ENCODE peak calls at places on chromosomes 5 and 9, in seven cellular contexts. One of them, this sample, is unnamed. For H3K4me1, the result is how much of the 10 kb centered on the place peaks cover.

GRCh38 chr9:84597131-84597530 is 72.4 kb upstream of the NTRK2 start:
- DNase-seq in IMR-90: no peak
- DNase-seq in tibial nerve: no peak
- DNase-seq in body of pancreas: no peak
- DNase-seq in SK-N-SH: no peak
- DNase-seq in neural progenitor cell: no peak
- DNase-seq in stomach: no peak
- DNase-seq in this sample: no peak

GRCh38 chr5:15694694-15695093 is 194.7 kb downstream of the FBXL7 start:
- DNase-seq in IMR-90: peak
- DNase-seq in SK-N-SH: no peak
- DNase-seq in body of pancreas: no peak
- DNase-seq in neural progenitor cell: no peak
- DNase-seq in tibial nerve: no peak
- DNase-seq in stomach: no peak
- DNase-seq in this sample: no peak

GRCh38 chr9:125399666-125400065 is 138.0 kb downstream of the GAPVD1 start:
- DNase-seq in SK-N-SH: no peak
- DNase-seq in stomach: no peak
- DNase-seq in body of pancreas: no peak
- DNase-seq in IMR-90: no peak
- DNase-seq in neural progenitor cell: no peak
- DNase-seq in tibial nerve: no peak
- DNase-seq in this sample: no peak

GRCh38 chr5:150428106-150428876 is 15.6 kb upstream of the CD74 start:
- DNase-seq in stomach: peak
- DNase-seq in SK-N-SH: no peak
- DNase-seq in IMR-90: no peak
- DNase-seq in body of pancreas: peak
- DNase-seq in neural progenitor cell: no peak
- DNase-seq in tibial nerve: no peak
- DNase-seq in this sample: peak

GRCh38 chr5:120124961-120125360 is 339.1 kb upstream of the PRR16 start:
- DNase-seq in IMR-90: peak
- DNase-seq in body of pancreas: no peak
- DNase-seq in stomach: no peak
- DNase-seq in SK-N-SH: no peak
- DNase-seq in neural progenitor cell: no peak
- DNase-seq in tibial nerve: no peak
- DNase-seq in this sample: no peak

GRCh38 chr9:93193373-93193725 is 9.4 kb downstream of the WNK2 start:
- DNase-seq in neural progenitor cell: no peak
- DNase-seq in SK-N-SH: no peak
- DNase-seq in IMR-90: no peak
- DNase-seq in body of pancreas: peak
- DNase-seq in stomach: peak
- DNase-seq in tibial nerve: no peak
- DNase-seq in this sample: peak

GRCh38 chr9:131188986-131189385 is 63.6 kb downstream of the NUP214 start:
- DNase-seq in body of pancreas: no peak
- DNase-seq in tibial nerve: no peak
- DNase-seq in SK-N-SH: no peak
- DNase-seq in neural progenitor cell: no peak
- DNase-seq in IMR-90: no peak
- DNase-seq in stomach: no peak
- DNase-seq in this sample: no peak

GRCh38 chr9:70367305-70367930 is 47.0 kb downstream of the KLF9 start:
- DNase-seq in body of pancreas: no peak
- DNase-seq in SK-N-SH: no peak
- DNase-seq in stomach: no peak
- DNase-seq in IMR-90: no peak
- DNase-seq in neural progenitor cell: no peak
- DNase-seq in tibial nerve: no peak
- DNase-seq in this sample: no peak

GRCh38 chr9:132846109-132846917 is 31.8 kb downstream of the AK8 start:
- DNase-seq in neural progenitor cell: no peak
- DNase-seq in IMR-90: no peak
- DNase-seq in stomach: no peak
- DNase-seq in tibial nerve: no peak
- DNase-seq in body of pancreas: no peak
- DNase-seq in SK-N-SH: no peak
- DNase-seq in this sample: peak

GRCh38 chr5:168860081-168860480 is 280.9 kb upstream of the PANK3 start:
- DNase-seq in tibial nerve: no peak
- DNase-seq in SK-N-SH: no peak
- DNase-seq in stomach: no peak
- DNase-seq in body of pancreas: no peak
- DNase-seq in neural progenitor cell: no peak
- DNase-seq in IMR-90: no peak
- DNase-seq in this sample: no peak

GRCh38 chr5:14397717-14398116 is 183.9 kb upstream of the OTULINL start:
- DNase-seq in body of pancreas: peak
- DNase-seq in tibial nerve: no peak
- DNase-seq in stomach: no peak
- DNase-seq in neural progenitor cell: no peak
- DNase-seq in IMR-90: peak
- DNase-seq in SK-N-SH: no peak
- DNase-seq in this sample: no peak

GRCh38 chr9:135544981-135545635 is 818 bp upstream of the OBP2A start:
- DNase-seq in IMR-90: no peak
- DNase-seq in stomach: peak
- DNase-seq in SK-N-SH: no peak
- DNase-seq in tibial nerve: no peak
- DNase-seq in neural progenitor cell: no peak
- DNase-seq in body of pancreas: no peak
- DNase-seq in this sample: no peak

GRCh38 chr5:2669259-2669658 is 82.2 kb downstream of the IRX2 start:
- DNase-seq in stomach: no peak
- DNase-seq in IMR-90: no peak
- DNase-seq in tibial nerve: no peak
- DNase-seq in body of pancreas: no peak
- DNase-seq in neural progenitor cell: no peak
- DNase-seq in SK-N-SH: no peak
- DNase-seq in this sample: no peak

GRCh38 chr5:109516385-109516784 is 106.6 kb upstream of the PJA2 start:
- DNase-seq in neural progenitor cell: no peak
- DNase-seq in stomach: no peak
- DNase-seq in IMR-90: peak
- DNase-seq in SK-N-SH: no peak
- DNase-seq in tibial nerve: no peak
- DNase-seq in body of pancreas: no peak
- DNase-seq in this sample: no peak

GRCh38 chr5:122093415-122093814 is 15.4 kb upstream of the LOX start:
- DNase-seq in SK-N-SH: no peak
- DNase-seq in stomach: no peak
- DNase-seq in IMR-90: peak
- DNase-seq in neural progenitor cell: no peak
- DNase-seq in body of pancreas: no peak
- DNase-seq in tibial nerve: no peak
- DNase-seq in this sample: no peak

GRCh38 chr5:133047404-133047803 is 4.4 kb upstream of the HSPA4 start:
- DNase-seq in tibial nerve: no peak
- DNase-seq in neural progenitor cell: no peak
- DNase-seq in SK-N-SH: no peak
- DNase-seq in IMR-90: no peak
- DNase-seq in body of pancreas: no peak
- DNase-seq in stomach: no peak
- DNase-seq in this sample: no peak

GRCh38 chr5:54873696-54874095 is 111.7 kb downstream of the ESM1 start:
- DNase-seq in neural progenitor cell: no peak
- DNase-seq in IMR-90: no peak
- DNase-seq in body of pancreas: no peak
- DNase-seq in SK-N-SH: no peak
- DNase-seq in tibial nerve: no peak
- DNase-seq in stomach: no peak
- DNase-seq in this sample: no peak

GRCh38 chr5:72558383-72558782 is 51.2 kb upstream of the ZNF366 start:
- DNase-seq in stomach: no peak
- DNase-seq in tibial nerve: no peak
- DNase-seq in SK-N-SH: peak
- DNase-seq in neural progenitor cell: no peak
- DNase-seq in body of pancreas: no peak
- DNase-seq in IMR-90: no peak
- DNase-seq in this sample: no peak

GRCh38 chr5:72145351-72145750 is 38.1 kb downstream of the MAP1B start:
- DNase-seq in IMR-90: no peak
- DNase-seq in neural progenitor cell: no peak
- DNase-seq in body of pancreas: no peak
- DNase-seq in stomach: no peak
- DNase-seq in tibial nerve: no peak
- DNase-seq in SK-N-SH: no peak
- DNase-seq in this sample: no peak

DNA sequence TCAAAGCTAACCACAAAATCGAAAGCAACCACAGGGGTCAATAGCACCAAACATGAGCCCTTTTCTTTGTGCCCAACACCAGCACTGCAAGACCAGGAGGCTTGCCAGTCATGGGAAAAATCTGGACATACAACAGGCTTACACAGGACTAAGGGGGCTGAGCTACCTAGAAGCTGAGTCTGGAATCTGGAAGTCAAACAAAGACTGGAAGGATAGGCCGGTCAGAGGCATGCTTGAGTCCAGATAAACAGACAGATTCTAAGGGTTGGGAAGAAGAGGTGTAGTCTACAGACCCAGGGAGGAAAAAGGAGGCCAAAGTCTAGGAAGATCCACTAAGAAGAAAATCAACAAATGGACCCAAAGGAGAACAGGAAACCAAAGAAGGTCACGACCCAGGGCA is 73.3 kb downstream of the MYO10 start:
- DNase-seq in SK-N-SH: no peak
- DNase-seq in stomach: no peak
- DNase-seq in body of pancreas: no peak
- DNase-seq in IMR-90: no peak
- DNase-seq in neural progenitor cell: no peak
- DNase-seq in tibial nerve: no peak
- DNase-seq in this sample: no peak
- H3K4me1 ChIP-seq in SK-N-SH: under half
- H3K4me1 ChIP-seq in stomach: under half
- H3K4me1 ChIP-seq in body of pancreas: under half
- H3K4me1 ChIP-seq in IMR-90: under half
- H3K4me1 ChIP-seq in neural progenitor cell: half or more
- H3K4me1 ChIP-seq in tibial nerve: under half
- H3K4me1 ChIP-seq in this sample: under half

DNA sequence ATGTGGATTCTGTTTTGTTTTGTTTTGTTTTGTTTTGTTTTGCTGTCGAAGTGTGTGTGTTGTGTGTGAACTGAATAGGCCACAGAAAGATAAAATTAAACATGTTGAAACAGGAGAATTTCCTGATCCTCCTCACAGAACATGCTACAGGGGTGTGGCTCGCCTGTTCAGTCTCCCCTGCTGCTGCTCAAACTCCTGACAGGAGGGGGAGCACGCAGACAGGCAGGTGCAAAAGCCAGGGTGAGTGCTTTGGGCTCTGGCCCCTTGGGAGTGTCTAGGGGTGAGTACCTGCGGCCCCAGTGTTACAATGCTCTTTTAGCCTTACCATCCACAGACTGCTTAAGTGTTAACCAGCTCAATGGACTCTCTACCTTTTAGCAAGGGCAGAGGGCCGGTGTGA is 473.5 kb downstream of the MAT2B start:
- DNase-seq in stomach: no peak
- DNase-seq in IMR-90: no peak
- DNase-seq in neural progenitor cell: peak
- DNase-seq in SK-N-SH: no peak
- DNase-seq in body of pancreas: no peak
- DNase-seq in tibial nerve: no peak
- DNase-seq in this sample: no peak
- TF ChIP-seq CTCF in stomach: no peak
- TF ChIP-seq CTCF in IMR-90: no peak
- TF ChIP-seq CTCF in neural progenitor cell: peak
- TF ChIP-seq CTCF in SK-N-SH: no peak
- TF ChIP-seq CTCF in body of pancreas: no peak
- TF ChIP-seq CTCF in tibial nerve: no peak
- TF ChIP-seq CTCF in this sample: no peak

DNA sequence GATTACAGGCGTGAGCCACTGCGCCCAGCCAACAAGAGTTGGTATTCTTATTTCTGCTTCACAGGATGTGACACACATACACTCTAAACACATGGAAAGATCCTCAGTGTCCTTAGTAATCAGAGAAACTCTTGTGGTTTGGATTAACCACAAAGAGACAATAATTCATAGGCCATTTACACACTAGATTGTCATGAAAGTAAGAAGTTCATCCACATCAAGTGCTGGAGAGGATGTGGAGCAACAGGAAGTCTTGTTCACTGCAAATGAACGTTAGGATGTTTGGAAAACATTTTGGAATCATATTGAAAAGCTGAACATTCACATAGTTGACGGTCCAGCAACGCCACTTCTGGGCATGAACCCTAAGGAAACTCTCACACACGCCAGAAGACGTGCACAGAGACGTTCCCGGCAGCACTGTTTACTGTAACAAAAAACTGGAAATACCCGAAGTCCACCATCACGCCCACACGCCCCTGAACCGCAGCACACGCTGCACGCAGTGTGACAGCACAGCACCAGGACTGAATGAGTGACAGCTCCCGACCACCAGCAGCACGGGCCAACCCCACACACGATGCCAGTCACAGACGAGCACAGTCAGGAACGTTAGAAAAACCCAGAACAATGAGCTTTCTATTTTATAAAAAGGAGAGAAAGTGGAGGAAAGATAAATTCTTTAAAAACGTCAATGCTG is 87.6 kb downstream of the COL23A1 start:
- DNase-seq in body of pancreas: no peak
- DNase-seq in neural progenitor cell: no peak
- DNase-seq in tibial nerve: no peak
- DNase-seq in stomach: no peak
- DNase-seq in SK-N-SH: no peak
- DNase-seq in IMR-90: no peak
- DNase-seq in this sample: no peak
- H3K4me1 ChIP-seq in body of pancreas: under half
- H3K4me1 ChIP-seq in neural progenitor cell: under half
- H3K4me1 ChIP-seq in tibial nerve: under half
- H3K4me1 ChIP-seq in stomach: under half
- H3K4me1 ChIP-seq in SK-N-SH: under half
- H3K4me1 ChIP-seq in IMR-90: under half
- H3K4me1 ChIP-seq in this sample: under half

DNA sequence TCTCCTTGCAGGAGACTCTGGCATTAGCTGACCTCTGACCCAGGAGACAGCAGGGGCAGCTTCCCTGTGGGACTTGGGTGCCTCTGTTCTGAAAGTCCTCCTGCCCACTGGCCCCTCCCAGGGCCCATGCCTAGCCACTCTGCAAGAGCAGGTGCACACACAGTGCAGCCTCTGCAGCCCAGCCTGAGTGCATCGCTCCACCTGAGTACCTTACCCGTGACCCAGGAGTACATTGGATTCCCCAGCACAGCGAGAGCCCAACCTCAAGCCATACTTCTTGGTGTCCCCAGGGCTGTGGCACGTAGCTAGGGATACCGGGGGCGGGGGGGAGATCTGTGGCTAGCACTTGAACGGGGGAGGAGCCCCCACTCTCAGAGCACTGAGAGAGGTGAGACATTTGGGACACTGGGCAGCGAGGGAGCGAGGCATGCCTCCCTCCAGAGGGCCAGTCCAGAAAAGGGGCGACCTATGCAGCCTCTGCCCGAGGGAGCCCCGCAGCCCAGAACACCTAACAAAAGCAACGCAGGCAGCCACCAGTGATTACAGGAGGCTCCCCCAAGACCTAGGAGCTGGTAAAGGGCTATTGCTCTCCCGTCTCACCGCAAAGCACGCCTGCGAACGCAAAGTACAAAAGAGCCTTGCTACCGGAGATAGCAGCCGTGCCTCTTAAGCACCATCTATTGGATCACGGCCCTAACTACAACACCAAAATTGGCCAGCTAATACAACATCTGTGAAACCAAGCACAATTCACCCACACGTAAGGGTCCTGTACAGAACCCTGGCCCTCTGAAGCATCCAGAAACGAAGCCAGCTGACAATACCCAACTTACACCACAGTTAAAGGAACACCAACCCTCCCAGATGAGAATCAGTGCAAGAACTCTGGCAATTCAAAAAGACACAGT is 826 bp upstream of the PRDM9 start:
- DNase-seq in IMR-90: no peak
- DNase-seq in tibial nerve: no peak
- DNase-seq in stomach: no peak
- DNase-seq in SK-N-SH: peak
- DNase-seq in body of pancreas: peak
- DNase-seq in neural progenitor cell: peak
- DNase-seq in this sample: no peak
- TF ChIP-seq CTCF in IMR-90: no peak
- TF ChIP-seq CTCF in tibial nerve: no peak
- TF ChIP-seq CTCF in stomach: no peak
- TF ChIP-seq CTCF in SK-N-SH: peak
- TF ChIP-seq CTCF in body of pancreas: no peak
- TF ChIP-seq CTCF in neural progenitor cell: peak
- TF ChIP-seq CTCF in this sample: no peak

This sample was measured in psoas muscle.